ENCODE peak calls at places on chromosomes 2 and 18, in five cellular contexts. K is RKO, A is iris pigment epithelial cell, B is left cardiac atrium, L is HEK293T. X is an unnamed sample.

GRCh38 chr2:216695401-216695821 is at the start of gene IGFBP5:
- DNase-seq in L (peak; percentile 47), K (no peak), A (peak; percentile 90), B (peak; percentile 88), X (peak; percentile 54)

GRCh38 chr2:200913654-200914053 is 24.5 kb downstream of the NIF3L1 start:
- DNase-seq in L (no peak), B (no peak), A (peak; percentile 86), K (peak; percentile 64), X (no peak)

GRCh38 chr2:45578056-45578843 is 32.8 kb downstream of the SRBD1 start:
- DNase-seq in K (peak; percentile 56), L (peak; percentile 17), B (no peak), A (peak; percentile 68), X (peak; percentile 54)

GRCh38 chr2:229408356-229408755 is 137.3 kb upstream of the PID1 start:
- DNase-seq in K (peak; percentile 74), L (no peak), B (peak; percentile 49), A (peak; percentile 97), X (no peak)

GRCh38 chr2:82538590-82538989 is 1920.5 kb downstream of the SUCLG1 start:
- DNase-seq in B (no peak), A (no peak), K (no peak), L (no peak), X (no peak)

GRCh38 chr2:169598982-169599381 is 14.8 kb downstream of the PPIG start:
- DNase-seq in K (no peak), A (no peak), L (no peak), B (no peak), X (no peak)

GRCh38 chr18:52323802-52324201 is 16.2 kb upstream of the DCC start:
- DNase-seq in B (no peak), L (no peak), A (no peak), K (no peak), X (no peak)

GRCh38 chr2:139439100-139439499 is 658.9 kb upstream of the NXPH2 start:
- DNase-seq in B (no peak), K (no peak), L (no peak), A (no peak), X (no peak)

GRCh38 chr2:40433739-40434138 is 18.2 kb downstream of the SLC8A1 start:
- DNase-seq in L (no peak), K (no peak), B (no peak), A (no peak), X (no peak)